ENCODE peak calls at places on chromosomes 4 and X, in eight cellular contexts. L is WTC11; B is activated T-cell treated with anti-CD3 and anti-CD28 coated beads, Interleukin-2, amount 50 U/mL, for 72 hours; K is spleen; Y is amygdala; D is A549; T is suprapubic skin; U is GF-D8. N is an unnamed sample.

GRCh38 chr4:186724861-186725419 is 1.3 kb upstream of the FAT1 start:
- DNase-seq in D (peak; percentile 45), L (no peak), K (no peak), Y (no peak), B (no peak), U (no peak), T (no peak), N (no peak)

GRCh38 chr4:1205641-1206298 is 33.4 kb upstream of the SPON2 start:
- DNase-seq in K (peak; percentile 75), B (no peak), U (no peak), L (peak; percentile 8), D (no peak), T (no peak), Y (no peak), N (no peak)

GRCh38 chrX:134732152-134732551 is 73.9 kb upstream of the PLAC1 start:
- DNase-seq in B (no peak), L (no peak), T (no peak), Y (no peak), K (no peak), U (no peak), D (no peak), N (no peak)

GRCh38 chr4:75990129-75990528 is 616 bp downstream of the SDAD1 start:
- DNase-seq in U (no peak), K (no peak), L (no peak), B (no peak), D (no peak), Y (no peak), T (no peak), N (no peak)

GRCh38 chr4:45477311-45477733 is 646.5 kb downstream of the GABRG1 start:
- DNase-seq in U (no peak), K (peak; percentile 72), L (no peak), D (no peak), B (no peak), T (peak; percentile 58), Y (no peak), N (no peak)

GRCh38 chr4:118799235-118799932 is 36.5 kb downstream of the SEC24D start:
- DNase-seq in Y (no peak), K (no peak), D (no peak), B (no peak), L (no peak), T (no peak), U (no peak), N (no peak)

GRCh38 chr4:85860066-85860465 is 385.1 kb downstream of the ARHGAP24 start:
- DNase-seq in B (no peak), D (no peak), L (no peak), T (no peak), U (no peak), Y (no peak), K (no peak), N (no peak)

GRCh38 chrX:18761750-18762149 is 54.3 kb downstream of the PPEF1 start:
- DNase-seq in B (no peak), T (no peak), L (no peak), U (no peak), Y (no peak), D (no peak), K (no peak), N (no peak)

GRCh38 chrX:46575991-46576392 is 2.4 kb downstream of the CHST7 start:
- DNase-seq in B (no peak), Y (no peak), D (no peak), T (no peak), L (no peak), K (no peak), U (no peak), N (no peak)

GRCh38 chr4:40621592-40622512 is 7.8 kb downstream of the RBM47 start:
- DNase-seq in T (peak; percentile 89), K (peak; percentile 84), Y (no peak), L (peak; percentile 22), U (peak; percentile 94), D (peak; percentile 92), B (peak; percentile 37), N (no peak)

GRCh38 chrX:40646489-40647306 is 663 bp downstream of the CXorf38 start:
- DNase-seq in K (peak; percentile 91), Y (no peak), U (peak; percentile 2), B (peak; percentile 41), D (peak; percentile 10), T (peak; percentile 75), L (peak; percentile 16), N (no peak)

GRCh38 chrX:153946910-153947769 is 2.7 kb upstream of the RENBP start:
- DNase-seq in L (peak; percentile 85), K (peak; percentile 93), U (peak; percentile 33), T (no peak), B (peak; percentile 88), Y (no peak), D (peak; percentile 87), N (peak; percentile 37)

GRCh38 chrX:140057001-140057411 is 91.7 kb upstream of the CXorf66 start:
- DNase-seq in B (peak; percentile 63), U (peak; percentile 1), D (peak; percentile 76), Y (peak; percentile 7), K (peak; percentile 83), T (peak; percentile 70), L (peak; percentile 79), N (peak; percentile 18)

GRCh38 chrX:110588164-110588563 is 207.5 kb downstream of the CHRDL1 start:
- DNase-seq in B (no peak), D (no peak), T (no peak), U (no peak), K (no peak), L (no peak), Y (no peak), N (no peak)

GRCh38 chr4:42954925-42955669 is 62.6 kb downstream of the GRXCR1 start:
- DNase-seq in T (no peak), Y (no peak), K (no peak), L (no peak), B (no peak), D (no peak), U (no peak), N (no peak)

GRCh38 chr4:13548984-13549546 is 4.8 kb upstream of the NKX3-2 start:
- DNase-seq in T (no peak), B (peak; percentile 84), Y (peak; percentile 1), L (peak; percentile 96), K (peak; percentile 92), U (peak; percentile 30), D (peak; percentile 80), N (peak; percentile 52)

GRCh38 chr4:141636077-141636770 is at the start of gene IL15:
- DNase-seq in T (peak; percentile 74), D (peak; percentile 66), L (peak; percentile 77), Y (no peak), U (no peak), K (peak; percentile 91), B (peak; percentile 75), N (no peak)

GRCh38 chr4:180827193-180827592 is 1416.0 kb upstream of the TENM3 start:
- DNase-seq in B (no peak), K (no peak), D (no peak), L (no peak), U (no peak), Y (no peak), T (no peak), N (no peak)

GRCh38 chr4:84085986-84086385 is 413.1 kb downstream of the NKX6-1 start:
- DNase-seq in D (no peak), L (no peak), T (no peak), B (no peak), Y (no peak), K (no peak), U (no peak), N (no peak)

GRCh38 chr4:16048639-16049448 is 35.0 kb downstream of the PROM1 start:
- DNase-seq in D (no peak), T (no peak), K (no peak), L (no peak), Y (no peak), B (no peak), U (no peak), N (no peak)

GRCh38 chr4:62279689-62280088 is 1079.6 kb downstream of the ADGRL3 start:
- DNase-seq in T (no peak), K (no peak), B (no peak), L (no peak), D (no peak), U (no peak), Y (no peak), N (no peak)

GRCh38 chrX:64437665-64438064 is 42.4 kb upstream of the MTMR8 start:
- DNase-seq in D (no peak), T (no peak), L (no peak), U (no peak), B (no peak), Y (no peak), K (no peak), N (no peak)

GRCh38 chr4:86556791-86557415 is 37.2 kb upstream of the PTPN13 start:
- DNase-seq in K (no peak), D (no peak), L (no peak), Y (no peak), U (no peak), T (no peak), B (no peak), N (no peak)

GRCh38 chr4:75081561-75081960 is 148.6 kb downstream of the PARM1 start:
- DNase-seq in L (no peak), U (no peak), T (no peak), B (no peak), D (no peak), Y (no peak), K (no peak), N (no peak)

GRCh38 chr4:102454981-102455690 is 46.0 kb upstream of the NFKB1 start:
- DNase-seq in B (no peak), D (no peak), Y (no peak), U (no peak), L (no peak), T (no peak), K (no peak), N (no peak)

GRCh38 chr4:99117876-99118693 is 26.0 kb downstream of the ADH4 start:
- DNase-seq in T (no peak), L (no peak), Y (no peak), B (no peak), U (no peak), K (no peak), D (peak; percentile 3), N (no peak)

GRCh38 chr4:154332681-154333421 is 158.7 kb downstream of the DCHS2 start:
- DNase-seq in K (peak; percentile 89), L (peak; percentile 69), T (peak; percentile 58), B (peak; percentile 67), Y (no peak), U (no peak), D (peak; percentile 1), N (peak; percentile 31)

GRCh38 chrX:103674531-103675454 is 11.7 kb downstream of the MORF4L2 start:
- DNase-seq in T (no peak), B (no peak), U (no peak), D (no peak), L (no peak), Y (no peak), K (no peak), N (no peak)

GRCh38 chr4:87939978-87940690 is 35.4 kb upstream of the SPP1 start:
- DNase-seq in B (no peak), T (no peak), D (no peak), K (no peak), L (no peak), U (no peak), Y (no peak), N (no peak)

GRCh38 chrX:24858004-24858746 is 157.6 kb downstream of the ARX start:
- DNase-seq in K (no peak), T (no peak), U (no peak), L (no peak), B (no peak), D (peak; percentile 15), Y (no peak), N (no peak)

GRCh38 chr4:3406021-3406420 is 35.7 kb upstream of the HGFAC start:
- DNase-seq in T (peak; percentile 44), L (no peak), B (no peak), U (no peak), D (no peak), Y (no peak), K (peak; percentile 73), N (no peak)

GRCh38 chr4:140744421-140744820 is 11.8 kb downstream of the TBC1D9 start:
- DNase-seq in Y (no peak), T (no peak), B (no peak), K (no peak), U (no peak), L (no peak), D (no peak), N (no peak)

N was measured in caudate nucleus.